ENCODE peak calls at places on chromosomes 16 and 17, in five cellular contexts. One of them, this sample, is unnamed. For H3K4me1, the result is how much of the 10 kb centered on the place peaks cover.

GRCh38 chr16:66189951-66190350 is 176.5 kb upstream of the CDH5 start:
- DNase-seq in fibroblast of lung: peak
- DNase-seq in neuronal stem cell: no peak
- DNase-seq in GM23248: peak
- DNase-seq in H1: no peak
- DNase-seq in this sample: peak

GRCh38 chr16:64711026-64711425 is 410.8 kb downstream of the CDH11 start:
- DNase-seq in GM23248: peak
- DNase-seq in neuronal stem cell: no peak
- DNase-seq in fibroblast of lung: no peak
- DNase-seq in H1: no peak
- DNase-seq in this sample: peak

GRCh38 chr17:16929281-16929680 is 42.6 kb downstream of the TNFRSF13B start:
- DNase-seq in GM23248: no peak
- DNase-seq in neuronal stem cell: no peak
- DNase-seq in fibroblast of lung: no peak
- DNase-seq in H1: no peak
- DNase-seq in this sample: no peak

GRCh38 chr16:20920799-20921198 is 20.2 kb downstream of the LYRM1 start:
- DNase-seq in fibroblast of lung: no peak
- DNase-seq in H1: no peak
- DNase-seq in neuronal stem cell: no peak
- DNase-seq in GM23248: no peak
- DNase-seq in this sample: no peak

GRCh38 chr17:63675231-63675606 is 24.7 kb downstream of the LIMD2 start:
- DNase-seq in H1: no peak
- DNase-seq in neuronal stem cell: no peak
- DNase-seq in fibroblast of lung: peak
- DNase-seq in GM23248: no peak
- DNase-seq in this sample: no peak

GRCh38 chr17:17132746-17133145 is 73.4 kb downstream of the PLD6 start:
- DNase-seq in GM23248: no peak
- DNase-seq in H1: no peak
- DNase-seq in neuronal stem cell: peak
- DNase-seq in fibroblast of lung: no peak
- DNase-seq in this sample: no peak

GRCh38 chr16:86951831-86952598 is 365.2 kb downstream of the C16orf95 start:
- DNase-seq in fibroblast of lung: peak
- DNase-seq in neuronal stem cell: no peak
- DNase-seq in GM23248: peak
- DNase-seq in H1: no peak
- DNase-seq in this sample: peak

GRCh38 chr17:66460558-66460957 is 158.1 kb downstream of the PRKCA start:
- DNase-seq in GM23248: no peak
- DNase-seq in fibroblast of lung: no peak
- DNase-seq in neuronal stem cell: no peak
- DNase-seq in H1: no peak
- DNase-seq in this sample: no peak

GRCh38 chr17:67276075-67276474 is 31.1 kb upstream of the HELZ start:
- DNase-seq in fibroblast of lung: no peak
- DNase-seq in H1: peak
- DNase-seq in neuronal stem cell: no peak
- DNase-seq in GM23248: no peak
- DNase-seq in this sample: no peak

GRCh38 chr17:70157151-70157550 is 12.2 kb upstream of the KCNJ2 start:
- DNase-seq in GM23248: no peak
- DNase-seq in neuronal stem cell: no peak
- DNase-seq in H1: no peak
- DNase-seq in fibroblast of lung: no peak
- DNase-seq in this sample: no peak

GRCh38 chr16:50326835-50327465 is 41.8 kb downstream of the BRD7 start:
- DNase-seq in GM23248: peak
- DNase-seq in H1: no peak
- DNase-seq in neuronal stem cell: peak
- DNase-seq in fibroblast of lung: peak
- DNase-seq in this sample: no peak

GRCh38 chr16:68257906-68258800 is 6.2 kb upstream of the SLC7A6 start:
- DNase-seq in H1: no peak
- DNase-seq in GM23248: peak
- DNase-seq in neuronal stem cell: no peak
- DNase-seq in fibroblast of lung: peak
- DNase-seq in this sample: peak

GRCh38 chr17:49031965-49032928 is 35.1 kb downstream of the IGF2BP1 start:
- DNase-seq in neuronal stem cell: peak
- DNase-seq in GM23248: peak
- DNase-seq in fibroblast of lung: peak
- DNase-seq in H1: no peak
- DNase-seq in this sample: peak

GRCh38 chr16:13898233-13898632 is 21.7 kb upstream of the ERCC4 start:
- DNase-seq in GM23248: no peak
- DNase-seq in H1: no peak
- DNase-seq in neuronal stem cell: no peak
- DNase-seq in fibroblast of lung: no peak
- DNase-seq in this sample: no peak

GRCh38 chr17:18102640-18103039 is 5.9 kb upstream of the MYO15A start:
- DNase-seq in GM23248: no peak
- DNase-seq in fibroblast of lung: no peak
- DNase-seq in neuronal stem cell: no peak
- DNase-seq in H1: no peak
- DNase-seq in this sample: no peak

GRCh38 chr17:34840758-34841157 is 120.5 kb downstream of the CCT6B start:
- DNase-seq in neuronal stem cell: no peak
- DNase-seq in GM23248: no peak
- DNase-seq in fibroblast of lung: no peak
- DNase-seq in H1: no peak
- DNase-seq in this sample: no peak

GRCh38 chr16:53881371-53881770 is 177.4 kb downstream of the FTO start:
- DNase-seq in neuronal stem cell: no peak
- DNase-seq in GM23248: peak
- DNase-seq in fibroblast of lung: peak
- DNase-seq in H1: no peak
- DNase-seq in this sample: peak

GRCh38 chr17:7513850-7514419 is 29.8 kb downstream of the POLR2A start:
- DNase-seq in H1: no peak
- DNase-seq in GM23248: peak
- DNase-seq in neuronal stem cell: no peak
- DNase-seq in fibroblast of lung: no peak
- DNase-seq in this sample: no peak

GRCh38 chr17:7292194-7292593 is 2.2 kb downstream of the YBX2 start:
- DNase-seq in H1: no peak
- DNase-seq in GM23248: no peak
- DNase-seq in fibroblast of lung: no peak
- DNase-seq in neuronal stem cell: no peak
- DNase-seq in this sample: no peak

GRCh38 chr16:2967211-2967631 is 1.9 kb upstream of the PAQR4 start:
- DNase-seq in H1: no peak
- DNase-seq in neuronal stem cell: no peak
- DNase-seq in fibroblast of lung: no peak
- DNase-seq in GM23248: no peak
- DNase-seq in this sample: no peak

GRCh38 chr17:80961931-80962330 is 29.7 kb upstream of the CHMP6 start:
- DNase-seq in H1: no peak
- DNase-seq in fibroblast of lung: no peak
- DNase-seq in GM23248: no peak
- DNase-seq in neuronal stem cell: no peak
- DNase-seq in this sample: no peak

GRCh38 chr16:30602595-30603277 is 7.5 kb downstream of the ZNF689 start:
- DNase-seq in H1: no peak
- DNase-seq in fibroblast of lung: peak
- DNase-seq in neuronal stem cell: no peak
- DNase-seq in GM23248: peak
- DNase-seq in this sample: no peak

GRCh38 chr17:27384721-27385120 is 71.5 kb upstream of the KSR1 start:
- DNase-seq in GM23248: peak
- DNase-seq in neuronal stem cell: no peak
- DNase-seq in H1: no peak
- DNase-seq in fibroblast of lung: peak
- DNase-seq in this sample: peak

GRCh38 chr17:82149401-82150099 is 51.5 kb upstream of the FASN start:
- DNase-seq in GM23248: no peak
- DNase-seq in fibroblast of lung: no peak
- DNase-seq in H1: no peak
- DNase-seq in neuronal stem cell: no peak
- DNase-seq in this sample: no peak

GRCh38 chr17:13572581-13572980 is 29.1 kb downstream of the HS3ST3A1 start:
- DNase-seq in H1: no peak
- DNase-seq in fibroblast of lung: peak
- DNase-seq in GM23248: no peak
- DNase-seq in neuronal stem cell: no peak
- DNase-seq in this sample: no peak
- H3K9ac ChIP-seq in H1: no peak
- H3K9ac ChIP-seq in fibroblast of lung: no peak
- H3K9ac ChIP-seq in GM23248: no peak
- H3K9ac ChIP-seq in neuronal stem cell: no peak
- H3K9ac ChIP-seq in this sample: no peak

GRCh38 chr17:74432484-74433391 is 850 bp downstream of the GPRC5C start:
- DNase-seq in fibroblast of lung: no peak
- DNase-seq in H1: no peak
- DNase-seq in neuronal stem cell: no peak
- DNase-seq in GM23248: no peak
- DNase-seq in this sample: no peak
- H3K27ac ChIP-seq in fibroblast of lung: no peak
- H3K27ac ChIP-seq in H1: no peak
- H3K27ac ChIP-seq in neuronal stem cell: peak
- H3K27ac ChIP-seq in GM23248: no peak
- H3K27ac ChIP-seq in this sample: no peak

GRCh38 chr16:4380131-4381063 is 8.7 kb downstream of the VASN start:
- DNase-seq in neuronal stem cell: no peak
- DNase-seq in fibroblast of lung: no peak
- DNase-seq in GM23248: peak
- DNase-seq in H1: no peak
- DNase-seq in this sample: peak
- H3K4me1 ChIP-seq in neuronal stem cell: under half
- H3K4me1 ChIP-seq in fibroblast of lung: half or more
- H3K4me1 ChIP-seq in GM23248: half or more
- H3K4me1 ChIP-seq in H1: under half
- H3K4me1 ChIP-seq in this sample: half or more

GRCh38 chr16:89909777-89910716 is 8.6 kb upstream of the MC1R start:
- DNase-seq in GM23248: peak
- DNase-seq in fibroblast of lung: peak
- DNase-seq in H1: no peak
- DNase-seq in neuronal stem cell: peak
- DNase-seq in this sample: peak
- H3K9ac ChIP-seq in GM23248: no peak
- H3K9ac ChIP-seq in fibroblast of lung: no peak
- H3K9ac ChIP-seq in H1: peak
- H3K9ac ChIP-seq in neuronal stem cell: peak
- H3K9ac ChIP-seq in this sample: no peak

DNA sequence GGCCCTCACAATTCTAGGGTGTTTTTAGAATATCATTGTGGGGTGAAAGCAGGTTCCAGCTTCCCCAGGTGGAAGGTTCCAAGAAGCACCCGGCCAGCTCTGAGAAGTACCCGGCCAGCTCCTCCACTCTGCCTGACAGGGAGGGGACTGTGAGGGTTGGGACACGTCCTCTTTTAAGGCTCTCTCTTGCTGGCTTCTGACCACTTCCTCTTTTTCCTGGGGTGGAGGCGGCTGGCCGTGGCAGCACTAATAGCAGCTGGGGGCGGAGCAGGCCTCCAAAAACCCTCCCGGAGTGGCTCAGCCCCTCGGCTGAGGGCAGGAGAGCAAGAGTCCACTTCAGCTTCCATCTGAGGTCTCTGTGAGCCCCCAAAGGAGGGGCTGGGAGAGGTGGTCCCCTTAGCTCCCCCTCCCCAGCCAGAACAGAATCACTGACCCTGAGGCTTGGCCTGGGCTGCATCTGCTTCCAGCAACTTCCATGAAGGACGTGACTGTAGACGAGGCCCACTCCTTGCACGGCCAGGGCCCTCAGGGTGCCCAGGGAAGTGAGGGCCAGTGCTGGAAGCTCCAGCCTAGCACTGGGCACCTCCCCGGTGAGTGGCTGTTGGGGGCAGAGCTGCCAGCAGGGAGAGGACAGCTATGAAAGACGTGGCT is 26.7 kb upstream of the PLCG2 start:
- DNase-seq in fibroblast of lung: no peak
- DNase-seq in GM23248: peak
- DNase-seq in neuronal stem cell: no peak
- DNase-seq in H1: no peak
- DNase-seq in this sample: no peak
- H3K27ac ChIP-seq in fibroblast of lung: no peak
- H3K27ac ChIP-seq in GM23248: no peak
- H3K27ac ChIP-seq in neuronal stem cell: no peak
- H3K27ac ChIP-seq in H1: no peak
- H3K27ac ChIP-seq in this sample: no peak

GRCh38 chr16:88611220-88611821 is 27.1 kb upstream of the IL17C start:
- DNase-seq in GM23248: no peak
- DNase-seq in neuronal stem cell: peak
- DNase-seq in fibroblast of lung: no peak
- DNase-seq in H1: no peak
- DNase-seq in this sample: no peak
- H3K4me1 ChIP-seq in GM23248: under half
- H3K4me1 ChIP-seq in neuronal stem cell: under half
- H3K4me1 ChIP-seq in fibroblast of lung: under half
- H3K4me1 ChIP-seq in H1: under half
- H3K4me1 ChIP-seq in this sample: under half

This sample was measured in astrocyte.